ENCODE peak calls at places on chromosomes 11 and 22, in nine cellular contexts. L is CD4-positive, alpha-beta memory T cell; S is fibroblast of lung; D is neuronal stem cell; R is ovary; N is osteoblast; I is tibial artery; K is heart left ventricle; V is DND-41. O is an unnamed sample.

GRCh38 chr11:46901156-46901555 is 17.2 kb downstream of the LRP4 start:
- DNase-seq in L (no peak), S (no peak), D (no peak), R (no peak), N (peak; percentile 72), I (no peak), K (no peak), V (no peak), O (no peak)

GRCh38 chr11:69567951-69568808 is 72.8 kb upstream of the CCND1 start:
- DNase-seq in L (no peak), S (no peak), D (no peak), R (no peak), N (no peak), I (no peak), K (no peak), V (no peak), O (no peak)

GRCh38 chr22:42174062-42174461 is 43.5 kb upstream of the CYP2D6 start:
- DNase-seq in L (peak; percentile 25), S (peak; percentile 75), D (no peak), R (no peak), N (no peak), I (no peak), K (no peak), V (no peak), O (no peak)

GRCh38 chr11:64969209-64969608 is 2.7 kb downstream of the MAJIN start:
- DNase-seq in L (no peak), S (peak; percentile 14), D (no peak), R (no peak), N (peak; percentile 78), I (no peak), K (no peak), V (no peak), O (no peak)

GRCh38 chr11:15258433-15259350 is 144.0 kb downstream of the INSC start:
- DNase-seq in L (no peak), S (peak; percentile 66), D (no peak), R (no peak), N (peak; percentile 69), I (no peak), K (no peak), V (no peak), O (no peak)

GRCh38 chr11:62398011-62398994 is 20.5 kb upstream of the SCGB1A1 start:
- DNase-seq in L (no peak), S (peak; percentile 43), D (no peak), R (peak; percentile 64), N (peak; percentile 82), I (peak; percentile 60), K (no peak), V (no peak), O (peak; percentile 88)

GRCh38 chr11:57776101-57776511 is 14.5 kb downstream of the CTNND1 start:
- DNase-seq in L (no peak), S (no peak), D (no peak), R (no peak), N (no peak), I (no peak), K (peak; percentile 43), V (no peak), O (no peak)

GRCh38 chr22:35488513-35488912 is 52.1 kb upstream of the RASD2 start:
- DNase-seq in L (no peak), S (no peak), D (no peak), R (no peak), N (no peak), I (no peak), K (no peak), V (no peak), O (no peak)

GRCh38 chr11:126443120-126443519 is 87.6 kb downstream of the ST3GAL4 start:
- DNase-seq in L (no peak), S (no peak), D (no peak), R (no peak), N (no peak), I (no peak), K (no peak), V (no peak), O (no peak)

GRCh38 chr22:40928657-40929056 is 22.5 kb upstream of the RBX1 start:
- DNase-seq in L (no peak), S (no peak), D (no peak), R (no peak), N (no peak), I (no peak), K (no peak), V (no peak), O (no peak)

GRCh38 chr11:134516529-134516928 is 104.5 kb upstream of the B3GAT1 start:
- DNase-seq in L (no peak), S (no peak), D (no peak), R (peak; percentile 7), N (no peak), I (peak; percentile 11), K (no peak), V (peak; percentile 85), O (no peak)

GRCh38 chr11:12517306-12517705 is 139.9 kb downstream of the PARVA start:
- DNase-seq in L (no peak), S (no peak), D (no peak), R (no peak), N (no peak), I (no peak), K (no peak), V (no peak), O (no peak)

GRCh38 chr11:118226294-118226693 is 1.5 kb upstream of the JAML start:
- DNase-seq in L (no peak), S (no peak), D (no peak), R (no peak), N (no peak), I (peak; percentile 43), K (no peak), V (no peak), O (peak; percentile 63)

DNA sequence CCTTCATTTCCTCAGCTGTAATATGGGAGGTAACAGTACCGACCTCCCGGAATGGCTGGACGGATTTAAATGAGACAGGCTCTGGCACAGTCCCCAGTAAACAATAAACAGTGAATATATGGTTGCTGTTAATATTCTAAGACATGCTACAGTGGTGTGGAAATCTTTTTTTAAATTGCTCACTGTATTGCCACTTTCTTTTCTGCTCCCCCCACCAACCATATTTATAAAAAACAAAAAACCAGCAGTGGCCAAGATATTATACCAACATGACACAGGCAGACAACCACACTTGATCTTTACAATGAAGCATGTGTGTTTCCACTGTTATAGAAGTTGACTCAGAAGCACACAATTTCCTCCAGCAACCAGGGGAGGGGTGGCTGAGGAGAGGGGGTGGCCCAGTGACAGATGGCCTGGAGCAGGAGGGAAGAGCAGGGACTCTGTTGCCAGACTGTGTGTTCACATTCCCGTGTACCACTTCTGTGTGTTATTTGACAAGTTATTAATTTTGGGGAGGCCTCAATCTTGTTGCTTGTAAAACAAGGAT is 14.9 kb downstream of the CD59 start:
- DNase-seq in L (no peak), S (peak; percentile 51), D (no peak), R (no peak), N (no peak), I (no peak), K (no peak), V (no peak), O (no peak)
- H3K4me1 ChIP-seq in L (peaks cover 21% of the 10 kb centered on the region), S (peaks cover 37% of the 10 kb centered on the region), D (peaks cover 11% of the 10 kb centered on the region), R (peaks cover 25% of the 10 kb centered on the region), N (peaks cover 50% of the 10 kb centered on the region), I (peaks cover 44% of the 10 kb centered on the region), K (peaks cover 80% of the 10 kb centered on the region), V (no peaks in the 10 kb centered on the region), O (peaks cover 29% of the 10 kb centered on the region)

GRCh38 chr22:37823134-37823985 is at the start of gene GALR3:
- DNase-seq in L (no peak), S (no peak), D (no peak), R (no peak), N (peak; percentile 60), I (no peak), K (no peak), V (no peak), O (no peak)
- H3K27me3 ChIP-seq in L (no peaks in the 10 kb centered on the region), S (peaks cover 7% of the 10 kb centered on the region), D (peaks cover 54% of the 10 kb centered on the region), R (no peaks in the 10 kb centered on the region), N (peaks cover 19% of the 10 kb centered on the region), I (no peaks in the 10 kb centered on the region), K (peaks cover 3% of the 10 kb centered on the region), V (no peaks in the 10 kb centered on the region), O (no peaks in the 10 kb centered on the region)

DNA sequence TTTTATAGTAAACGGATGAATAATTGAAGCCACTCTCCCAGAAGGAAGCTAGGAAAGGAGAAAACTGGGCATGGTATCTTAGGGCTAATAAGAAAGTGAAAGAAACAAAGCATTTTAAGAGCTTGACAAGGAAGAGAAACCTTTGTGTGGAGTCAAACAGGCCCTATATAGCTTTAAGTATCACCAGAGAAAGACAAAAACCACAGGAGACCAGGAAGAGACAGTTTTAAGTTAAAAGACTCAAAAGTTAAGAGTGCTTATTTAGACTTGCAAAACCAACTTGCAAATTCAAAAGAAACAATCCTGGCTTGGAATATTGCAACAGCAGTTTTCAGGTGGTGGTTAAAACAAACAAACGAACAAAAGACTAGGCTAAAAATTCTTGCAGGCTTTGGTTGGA is 3.4 kb downstream of the PAK1 start:
- DNase-seq in L (no peak), S (no peak), D (no peak), R (no peak), N (no peak), I (no peak), K (no peak), V (no peak), O (no peak)
- H3K4me1 ChIP-seq in L (peaks cover 11% of the 10 kb centered on the region), S (no peaks in the 10 kb centered on the region), D (peaks cover 9% of the 10 kb centered on the region), R (peaks cover 5% of the 10 kb centered on the region), N (peaks cover 4% of the 10 kb centered on the region), I (peaks cover 20% of the 10 kb centered on the region), K (no peaks in the 10 kb centered on the region), V (peaks cover 40% of the 10 kb centered on the region), O (no peaks in the 10 kb centered on the region)

GRCh38 chr11:45663486-45664375 is 1.7 kb downstream of the CHST1 start:
- DNase-seq in L (no peak), S (no peak), D (no peak), R (peak; percentile 31), N (peak; percentile 84), I (no peak), K (no peak), V (no peak), O (no peak)

GRCh38 chr11:45660717-45661416 is 4.6 kb downstream of the CHST1 start:
- DNase-seq in L (no peak), S (no peak), D (no peak), R (peak; percentile 23), N (peak; percentile 30), I (no peak), K (no peak), V (no peak), O (peak; percentile 46)

GRCh38 chr11:45662665-45663485 is 2.5 kb downstream of the CHST1 start:
- DNase-seq in L (no peak), S (peak; percentile 88), D (no peak), R (peak; percentile 45), N (peak; percentile 100), I (no peak), K (no peak), V (peak; percentile 25), O (peak; percentile 62)

GRCh38 chr11:45661417-45662055 is 3.9 kb downstream of the CHST1 start:
- DNase-seq in L (no peak), S (no peak), D (no peak), R (peak; percentile 21), N (peak; percentile 87), I (no peak), K (no peak), V (no peak), O (no peak)

DNA sequence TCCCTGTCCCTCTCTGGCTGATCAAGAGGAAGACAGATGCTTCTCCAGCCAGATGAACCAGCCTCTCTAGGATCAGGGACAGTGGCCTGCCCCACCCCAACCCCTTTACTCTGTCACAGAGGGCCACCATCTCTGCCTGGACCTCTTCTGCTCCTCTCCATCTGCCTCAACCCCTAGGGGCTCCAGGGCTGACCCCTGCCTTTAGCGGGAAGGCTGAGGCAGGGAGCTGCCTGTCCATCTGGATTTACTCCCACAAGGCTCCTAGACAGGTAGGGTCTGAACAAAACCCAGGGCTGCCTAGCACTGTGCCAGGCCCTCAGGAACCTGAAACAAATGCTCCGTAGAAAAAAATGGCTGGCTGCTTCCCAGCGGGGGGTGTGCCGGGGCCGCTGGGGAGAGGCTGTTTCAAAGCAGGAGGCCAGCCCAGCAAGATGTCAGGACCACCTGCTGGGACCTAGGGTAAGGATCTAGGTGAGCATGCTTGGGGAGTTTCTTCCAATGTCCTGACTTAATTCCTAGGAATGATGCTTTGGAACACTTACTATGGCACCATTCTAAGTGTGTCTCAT is 3.2 kb downstream of the CHST1 start:
- DNase-seq in L (no peak), S (no peak), D (no peak), R (peak; percentile 30), N (peak; percentile 66), I (no peak), K (no peak), V (no peak), O (peak; percentile 22)
- H3K27me3 ChIP-seq in L (peaks cover 26% of the 10 kb centered on the region), S (peaks cover 34% of the 10 kb centered on the region), D (peaks cover 39% of the 10 kb centered on the region), R (no peaks in the 10 kb centered on the region), N (peaks cover 23% of the 10 kb centered on the region), I (no peaks in the 10 kb centered on the region), K (peaks cover 14% of the 10 kb centered on the region), V (peaks cover 33% of the 10 kb centered on the region), O (no peaks in the 10 kb centered on the region)

O was measured in right cardiac atrium.